ENCODE peak calls at places on chromosomes 16 and 17, in four cellular contexts. T, E, V and O are unnamed samples.

GRCh38 chr17:58728831-58729230 is 26.8 kb upstream of the PPM1E start:
- DNase-seq in T (no peak), E (no peak), V (no peak), O (no peak)

GRCh38 chr16:57235128-57236092 is 9.6 kb upstream of the ARL2BP start:
- DNase-seq in T (no peak), E (no peak), V (no peak), O (peak; percentile 36)

GRCh38 chr16:87201777-87202176 is 115.4 kb downstream of the C16orf95 start:
- DNase-seq in T (no peak), E (no peak), V (no peak), O (no peak)

GRCh38 chr17:77802811-77803220 is 155.7 kb upstream of the TNRC6C start:
- DNase-seq in T (no peak), E (peak; percentile 34), V (peak; percentile 89), O (peak; percentile 59)

GRCh38 chr17:16456770-16457316 is 35.1 kb downstream of the LRRC75A start:
- DNase-seq in T (no peak), E (no peak), V (no peak), O (no peak)

GRCh38 chr17:7848131-7848579 is 6.7 kb upstream of the TMEM88 start:
- DNase-seq in T (no peak), E (no peak), V (no peak), O (no peak)

GRCh38 chr16:4213721-4214120 is 28.2 kb downstream of the SRL start:
- DNase-seq in T (peak; percentile 60), E (no peak), V (no peak), O (peak; percentile 6)

GRCh38 chr16:57815987-57816745 is 13.9 kb upstream of the KIFC3 start:
- DNase-seq in T (peak; percentile 80), E (no peak), V (no peak), O (peak; percentile 92)

GRCh38 chr17:29867643-29868181 is 62.3 kb downstream of the SSH2 start:
- DNase-seq in T (no peak), E (no peak), V (no peak), O (no peak)

GRCh38 chr16:369275-369865 is 968 bp downstream of the MRPL28 start:
- DNase-seq in T (no peak), E (no peak), V (no peak), O (no peak)

GRCh38 chr17:7940743-7941142 is 8.7 kb downstream of the CNTROB start:
- DNase-seq in T (no peak), E (no peak), V (no peak), O (no peak)